ENCODE peak calls at places on chromosomes 16 and 17, in four cellular contexts. C is foreskin fibroblast, U is endodermal cell, N is esophagus squamous epithelium. G is an unnamed sample.

GRCh38 chr17:694239-694638 is 20.4 kb downstream of the VPS53 start:
- DNase-seq in C (peak), N (no peak), U (no peak), G (peak)

GRCh38 chr17:30545024-30545423 is 67.8 kb downstream of the GOSR1 start:
- DNase-seq in U (no peak), C (no peak), N (no peak), G (no peak)

GRCh38 chr16:82631701-82632685 is 5.2 kb downstream of the CDH13 start:
- DNase-seq in N (no peak), U (peak), C (no peak), G (peak)

GRCh38 chr17:39787038-39787437 is 49.3 kb downstream of the GRB7 start:
- DNase-seq in N (no peak), U (no peak), C (no peak), G (no peak)

GRCh38 chr16:11662582-11662981 is 5.7 kb upstream of the SNN start:
- DNase-seq in U (no peak), N (no peak), C (no peak), G (no peak)

GRCh38 chr16:4894276-4895150 is 42.4 kb downstream of the PPL start:
- DNase-seq in U (peak), N (no peak), C (no peak), G (no peak)

GRCh38 chr17:33922971-33923370 is 332.1 kb upstream of the CCL2 start:
- DNase-seq in U (no peak), C (no peak), N (no peak), G (no peak)

GRCh38 chr16:77295896-77296295 is 96.7 kb downstream of the SYCE1L start:
- DNase-seq in U (no peak), N (no peak), C (no peak), G (no peak)

GRCh38 chr16:85750827-85751641 is at the start of gene C16orf74:
- DNase-seq in N (no peak), U (peak), C (peak), G (peak)

GRCh38 chr16:12532871-12533610 is 270.6 kb downstream of the CPPED1 start:
- DNase-seq in U (no peak), C (no peak), N (no peak), G (no peak)

GRCh38 chr17:27649929-27650328 is 18.9 kb downstream of the LGALS9 start:
- DNase-seq in C (no peak), U (no peak), N (no peak), G (no peak)

GRCh38 chr17:76718516-76718915 is 7.8 kb upstream of the MXRA7 start:
- DNase-seq in U (no peak), N (no peak), C (no peak), G (no peak)

GRCh38 chr17:32555611-32556310 is 69.0 kb downstream of the CDK5R1 start:
- DNase-seq in U (no peak), N (no peak), C (no peak), G (no peak)

GRCh38 chr17:38583176-38583575 is 22.6 kb downstream of the SRCIN1 start:
- DNase-seq in U (no peak), N (no peak), C (no peak), G (no peak)

GRCh38 chr16:13081825-13082224 is 180.4 kb downstream of the SHISA9 start:
- DNase-seq in U (no peak), C (no peak), N (no peak), G (no peak)

GRCh38 chr16:85330694-85331188 is 218.5 kb upstream of the CIBAR2 start:
- DNase-seq in U (peak), C (peak), N (no peak), G (peak)

GRCh38 chr16:74601131-74601871 is 5.6 kb downstream of the GLG1 start:
- DNase-seq in C (no peak), N (no peak), U (no peak), G (no peak)

GRCh38 chr16:63890072-63890471 is 1231.8 kb downstream of the CDH11 start:
- DNase-seq in C (no peak), N (no peak), U (no peak), G (peak)

GRCh38 chr17:62818491-62818890 is 10.4 kb upstream of the MARCHF10 start:
- DNase-seq in U (peak), N (no peak), C (no peak), G (no peak)

GRCh38 chr16:84465154-84465553 is 39.3 kb downstream of the MEAK7 start:
- DNase-seq in U (peak), N (no peak), C (no peak), G (no peak)

GRCh38 chr16:58464047-58464915 is 35.7 kb upstream of the NDRG4 start:
- DNase-seq in N (no peak), C (no peak), U (peak), G (no peak)

GRCh38 chr16:85898521-85899442 is at the start of gene IRF8:
- DNase-seq in U (peak), C (peak), N (no peak), G (no peak)

GRCh38 chr16:19410435-19411153 is 7.1 kb upstream of the TMC5 start:
- DNase-seq in U (peak), C (no peak), N (no peak), G (no peak)

GRCh38 chr17:68674271-68674925 is 73.2 kb upstream of the FAM20A start:
- DNase-seq in U (peak), N (no peak), C (no peak), G (no peak)

GRCh38 chr17:45934044-45934979 is 40.0 kb downstream of the MAPT start:
- DNase-seq in C (no peak), U (no peak), N (no peak), G (no peak)

GRCh38 chr17:17141860-17142552 is 64.1 kb downstream of the PLD6 start:
- DNase-seq in U (peak), C (peak), N (no peak), G (peak)

GRCh38 chr17:46046957-46047356 is 47.9 kb downstream of the STH start:
- DNase-seq in N (no peak), U (no peak), C (no peak), G (peak)

GRCh38 chr16:54460254-54460860 is 173.8 kb upstream of the IRX3 start:
- DNase-seq in U (no peak), N (no peak), C (no peak), G (peak)

GRCh38 chr16:1071561-1072225 is 854 bp upstream of the SSTR5 start:
- DNase-seq in N (no peak), C (no peak), U (no peak), G (no peak)

GRCh38 chr16:70726869-70727494 is 41.1 kb upstream of the MTSS2 start:
- DNase-seq in U (no peak), C (no peak), N (no peak), G (no peak)

GRCh38 chr17:31190351-31190750 is 95.6 kb downstream of the NF1 start:
- DNase-seq in U (no peak), C (no peak), N (no peak), G (peak)

GRCh38 chr17:30093463-30094147 is 23.0 kb upstream of the NSRP1 start:
- DNase-seq in C (peak), U (peak), N (no peak), G (peak)

GRCh38 chr17:37405955-37406634 is 541 bp downstream of the ACACA start:
- DNase-seq in U (no peak), C (no peak), N (no peak), G (peak)

GRCh38 chr17:50267074-50267841 is 7.0 kb upstream of the TMEM92 start:
- DNase-seq in C (peak), N (no peak), U (peak), G (peak)

GRCh38 chr16:87244646-87245197 is 72.5 kb downstream of the C16orf95 start:
- DNase-seq in U (no peak), C (no peak), N (no peak), G (no peak)
- TF ChIP-seq CTCF in U (no peak), C (no peak), N (no peak), G (no peak)

GRCh38 chr17:6274310-6274709 is 160.6 kb downstream of the AIPL1 start:
- DNase-seq in N (no peak), C (no peak), U (no peak), G (no peak)

GRCh38 chr17:6276711-6277110 is 158.2 kb downstream of the AIPL1 start:
- DNase-seq in U (no peak), N (no peak), C (no peak), G (no peak)

GRCh38 chr17:6279659-6280058 is 155.3 kb downstream of the AIPL1 start:
- DNase-seq in N (no peak), C (no peak), U (peak), G (no peak)
- TF ChIP-seq CTCF in N (peak), C (no peak), U (peak), G (no peak)

DNA sequence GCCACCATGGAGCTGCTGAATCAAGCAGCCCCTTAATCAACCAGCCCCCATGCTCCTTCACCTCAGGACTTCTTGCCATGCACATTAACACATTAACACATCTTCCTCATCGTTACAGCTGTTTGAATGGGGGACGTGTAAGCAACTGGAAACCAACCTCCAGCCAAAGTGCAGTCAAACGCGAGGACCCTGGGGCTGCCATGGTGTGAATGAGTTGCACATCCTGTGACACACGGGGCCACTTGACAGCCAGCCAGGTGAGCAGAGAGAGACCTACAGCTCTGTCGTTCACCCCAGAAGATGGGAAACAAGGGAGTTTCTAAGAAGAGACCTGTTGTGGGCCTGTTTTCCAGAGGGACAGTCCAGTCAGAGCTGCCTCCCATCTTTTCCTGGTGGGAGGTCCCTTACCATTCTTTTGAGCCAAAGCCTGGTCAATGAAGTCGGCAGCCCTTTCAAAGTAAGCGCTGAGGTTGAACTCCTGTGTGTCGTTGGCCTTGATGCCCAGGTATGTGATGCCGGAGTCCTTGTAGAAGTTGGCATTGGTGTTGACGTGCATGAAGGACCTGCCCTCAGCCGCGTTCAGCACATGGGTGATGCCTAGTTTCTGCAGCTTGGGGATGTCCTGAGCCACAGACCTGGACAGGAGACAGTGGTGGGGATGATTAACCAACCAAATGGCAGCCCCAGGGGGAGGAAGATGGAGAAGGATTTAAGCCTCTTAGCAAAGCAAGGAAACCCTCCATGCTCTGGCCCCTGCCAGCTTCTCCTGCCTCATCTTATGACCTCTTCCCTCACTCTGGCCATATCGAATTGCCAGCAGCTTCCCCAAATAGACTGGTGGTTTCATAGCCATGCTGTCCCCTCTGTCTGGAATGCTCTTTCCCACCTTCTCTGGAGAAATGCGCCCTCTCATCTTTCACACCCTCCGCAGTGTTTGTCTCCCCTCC is 4.2 kb downstream of the DUSP3 start:
- DNase-seq in N (no peak), C (no peak), U (peak), G (no peak)
- TF ChIP-seq CTCF in N (no peak), C (no peak), U (no peak), G (no peak)

GRCh38 chr16:17107450-17107849 is 363.3 kb downstream of the XYLT1 start:
- DNase-seq in N (no peak), C (no peak), U (no peak), G (no peak)

GRCh38 chr16:17104654-17105053 is 366.1 kb downstream of the XYLT1 start:
- DNase-seq in U (no peak), C (no peak), N (no peak), G (no peak)

GRCh38 chr16:17108596-17108995 is 362.2 kb downstream of the XYLT1 start:
- DNase-seq in N (no peak), C (no peak), U (no peak), G (no peak)

GRCh38 chr16:17106243-17106791 is 364.4 kb downstream of the XYLT1 start:
- DNase-seq in U (peak), C (no peak), N (no peak), G (no peak)

GRCh38 chr16:17105239-17105721 is 365.5 kb downstream of the XYLT1 start:
- DNase-seq in U (no peak), N (no peak), C (no peak), G (peak)
- TF ChIP-seq CTCF in U (no peak), N (no peak), C (no peak), G (no peak)

DNA sequence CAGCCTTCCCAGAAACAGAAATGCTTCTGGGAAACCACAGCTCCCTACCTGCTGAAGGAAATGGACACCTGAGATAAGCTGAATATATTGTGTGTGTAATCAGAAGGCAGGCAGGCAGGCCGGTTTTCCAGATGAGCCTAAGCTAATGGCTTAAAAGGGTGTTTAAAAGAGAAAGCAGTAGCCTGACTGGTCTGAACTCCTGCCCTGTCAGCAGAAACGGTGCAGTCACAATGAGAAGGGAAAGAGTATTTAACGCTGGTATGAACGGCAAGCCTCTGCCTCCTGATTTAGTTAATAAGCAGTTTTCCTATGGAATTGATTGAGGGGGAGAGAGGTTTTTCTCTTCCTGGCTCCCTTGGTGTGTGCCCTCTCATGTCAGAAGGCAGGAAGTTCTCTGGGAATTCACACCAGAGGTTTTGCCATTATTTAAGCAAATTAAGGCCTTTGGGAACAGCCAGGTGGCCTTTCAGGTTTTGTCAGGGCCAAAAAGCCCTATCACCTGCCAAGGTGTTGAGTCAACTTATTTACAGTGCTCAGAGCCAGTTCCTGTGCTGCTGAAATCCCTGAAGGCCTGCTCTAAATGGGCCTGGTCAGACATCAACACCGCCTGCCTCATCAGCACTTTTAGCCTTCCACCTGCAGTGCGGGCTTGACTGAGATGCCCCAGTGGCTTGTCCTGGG is 41.6 kb downstream of the CDH1 start:
- DNase-seq in N (no peak), U (peak), C (no peak), G (no peak)
- TF ChIP-seq CTCF in N (no peak), U (peak), C (no peak), G (no peak)

DNA sequence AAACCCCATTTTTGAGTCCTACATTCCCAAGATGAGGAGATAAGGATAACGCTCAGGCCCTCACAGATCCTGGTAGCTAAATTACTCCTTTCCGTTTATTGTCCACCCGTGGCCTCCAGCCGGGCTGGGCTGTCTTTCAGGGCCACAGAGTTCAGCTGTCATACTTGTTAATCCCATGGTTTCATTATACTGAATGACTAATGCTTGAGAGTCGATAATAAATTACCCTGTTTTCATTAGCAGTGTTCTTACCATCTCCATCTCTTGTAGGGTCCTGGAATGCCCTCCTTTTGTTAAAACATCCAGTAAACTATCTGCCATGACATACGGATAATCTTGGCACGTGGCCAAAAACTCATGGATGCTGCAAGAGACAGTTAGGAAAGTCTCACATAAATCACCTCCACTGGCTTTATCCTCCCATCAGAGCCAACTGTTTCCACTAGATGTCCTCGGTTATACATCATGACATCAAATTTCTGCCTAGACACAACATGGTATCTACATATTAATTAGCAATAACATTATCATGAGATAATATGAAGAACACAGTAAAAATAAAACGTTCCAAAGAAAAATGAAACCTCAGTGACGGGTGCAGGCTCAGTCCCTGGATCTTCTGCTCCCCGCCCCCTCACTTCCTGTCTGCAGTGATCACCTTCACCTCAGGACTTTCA is 45.3 kb downstream of the BRD7 start:
- DNase-seq in C (peak), N (no peak), U (no peak), G (peak)
- TF ChIP-seq CTCF in C (no peak), N (peak), U (peak), G (peak)

DNA sequence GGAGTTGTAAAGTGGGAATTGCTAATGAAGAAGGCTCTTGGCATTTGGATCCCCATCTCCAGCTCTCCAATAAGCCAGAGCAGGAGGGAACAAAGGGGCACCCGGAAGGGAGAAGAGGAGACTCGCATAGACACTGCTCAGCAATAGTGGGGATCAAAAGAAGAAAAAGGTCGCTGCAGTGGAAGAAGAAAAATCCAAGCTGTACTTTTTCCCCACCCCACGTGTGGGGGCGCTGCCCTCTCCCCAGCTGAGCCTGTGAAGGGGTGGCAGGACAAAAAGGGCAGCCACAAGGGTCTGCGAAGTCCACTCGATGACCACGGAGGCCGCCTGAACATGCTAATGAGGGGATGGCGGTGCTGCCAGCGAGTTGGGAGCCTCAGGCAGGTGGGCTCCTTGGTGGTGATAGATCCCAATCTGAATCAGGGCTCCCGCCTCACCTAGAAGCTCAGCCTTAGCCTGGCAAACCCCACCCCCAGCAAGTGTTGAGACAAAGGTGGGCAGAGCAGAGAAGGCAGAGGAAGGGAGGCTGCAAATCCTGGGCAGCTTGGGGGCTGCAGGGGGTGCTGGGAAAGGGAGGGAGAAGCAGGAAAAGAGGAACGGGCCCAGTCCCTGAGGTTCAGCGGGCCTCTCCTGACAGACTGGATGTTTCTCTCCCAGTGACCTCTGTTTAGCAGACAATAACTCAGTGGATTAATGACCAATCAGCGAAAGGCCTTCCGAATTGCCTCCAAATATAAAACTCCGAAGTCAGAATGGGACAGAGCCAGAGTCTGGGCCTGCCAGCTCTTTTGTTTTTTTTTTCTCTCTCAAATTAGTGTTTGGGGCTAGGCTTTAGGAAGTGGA is 14.9 kb upstream of the HOXB2 start:
- DNase-seq in U (peak), C (no peak), N (no peak), G (no peak)
- TF ChIP-seq CTCF in U (no peak), C (no peak), N (no peak), G (no peak)